ENCODE peak calls at places on chromosomes 6 and 20, in nine cellular contexts. One of them, this sample, is unnamed.

GRCh38 chr6:56540950-56541600 is 101.6 kb downstream of the DST start:
- DNase-seq in CD8-positive, alpha-beta T cell: no peak
- DNase-seq in GM03348: peak; percentile 13
- DNase-seq in amniotic stem cell: no peak
- DNase-seq in tibial nerve: no peak
- DNase-seq in psoas muscle: no peak
- DNase-seq in CD8-positive, alpha-beta memory T cell: no peak
- DNase-seq in hippocampal formation: no peak
- DNase-seq in cerebellum: no peak
- DNase-seq in this sample: no peak

GRCh38 chr20:64205611-64206026 is 41.4 kb downstream of the MYT1 start:
- DNase-seq in CD8-positive, alpha-beta T cell: no peak
- DNase-seq in amniotic stem cell: no peak
- DNase-seq in tibial nerve: no peak
- DNase-seq in hippocampal formation: peak; percentile 28
- DNase-seq in CD8-positive, alpha-beta memory T cell: no peak
- DNase-seq in GM03348: no peak
- DNase-seq in psoas muscle: no peak
- DNase-seq in cerebellum: no peak
- DNase-seq in this sample: peak; percentile 75

GRCh38 chr6:165439928-165440554 is 130.6 kb upstream of the C6orf118 start:
- DNase-seq in tibial nerve: no peak
- DNase-seq in psoas muscle: no peak
- DNase-seq in hippocampal formation: no peak
- DNase-seq in CD8-positive, alpha-beta memory T cell: no peak
- DNase-seq in cerebellum: peak; percentile 28
- DNase-seq in CD8-positive, alpha-beta T cell: no peak
- DNase-seq in GM03348: peak; percentile 33
- DNase-seq in amniotic stem cell: no peak
- DNase-seq in this sample: no peak

GRCh38 chr20:64101731-64102621 is 5.4 kb downstream of the NPBWR2 start:
- DNase-seq in tibial nerve: no peak
- DNase-seq in psoas muscle: peak; percentile 63
- DNase-seq in CD8-positive, alpha-beta T cell: peak; percentile 80
- DNase-seq in cerebellum: no peak
- DNase-seq in CD8-positive, alpha-beta memory T cell: peak; percentile 59
- DNase-seq in hippocampal formation: no peak
- DNase-seq in amniotic stem cell: no peak
- DNase-seq in GM03348: peak; percentile 70
- DNase-seq in this sample: no peak

GRCh38 chr6:169725270-169726048 is 1.2 kb upstream of the PHF10 start:
- DNase-seq in tibial nerve: no peak
- DNase-seq in CD8-positive, alpha-beta T cell: no peak
- DNase-seq in GM03348: no peak
- DNase-seq in amniotic stem cell: no peak
- DNase-seq in CD8-positive, alpha-beta memory T cell: no peak
- DNase-seq in hippocampal formation: peak; percentile 44
- DNase-seq in cerebellum: no peak
- DNase-seq in psoas muscle: peak; percentile 84
- DNase-seq in this sample: peak; percentile 23

GRCh38 chr6:121811106-121811505 is 375.7 kb downstream of the GJA1 start:
- DNase-seq in tibial nerve: no peak
- DNase-seq in cerebellum: no peak
- DNase-seq in psoas muscle: no peak
- DNase-seq in hippocampal formation: no peak
- DNase-seq in GM03348: no peak
- DNase-seq in CD8-positive, alpha-beta T cell: no peak
- DNase-seq in amniotic stem cell: no peak
- DNase-seq in CD8-positive, alpha-beta memory T cell: no peak
- DNase-seq in this sample: no peak

GRCh38 chr20:17709361-17710293 is 9.9 kb downstream of the BANF2 start:
- DNase-seq in cerebellum: no peak
- DNase-seq in CD8-positive, alpha-beta memory T cell: no peak
- DNase-seq in amniotic stem cell: no peak
- DNase-seq in CD8-positive, alpha-beta T cell: no peak
- DNase-seq in GM03348: no peak
- DNase-seq in tibial nerve: no peak
- DNase-seq in psoas muscle: no peak
- DNase-seq in hippocampal formation: no peak
- DNase-seq in this sample: no peak

GRCh38 chr6:41428402-41428994 is 93.1 kb downstream of the NCR2 start:
- DNase-seq in CD8-positive, alpha-beta T cell: no peak
- DNase-seq in cerebellum: no peak
- DNase-seq in psoas muscle: no peak
- DNase-seq in tibial nerve: peak; percentile 28
- DNase-seq in GM03348: no peak
- DNase-seq in amniotic stem cell: no peak
- DNase-seq in hippocampal formation: peak; percentile 70
- DNase-seq in CD8-positive, alpha-beta memory T cell: no peak
- DNase-seq in this sample: peak; percentile 41

GRCh38 chr6:31558631-31559500 is 11.5 kb downstream of the NFKBIL1 start:
- DNase-seq in hippocampal formation: no peak
- DNase-seq in CD8-positive, alpha-beta T cell: peak; percentile 74
- DNase-seq in GM03348: peak; percentile 62
- DNase-seq in cerebellum: no peak
- DNase-seq in amniotic stem cell: no peak
- DNase-seq in tibial nerve: no peak
- DNase-seq in psoas muscle: no peak
- DNase-seq in CD8-positive, alpha-beta memory T cell: peak; percentile 62
- DNase-seq in this sample: no peak

GRCh38 chr6:47413752-47414516 is 63.7 kb upstream of the CD2AP start:
- DNase-seq in CD8-positive, alpha-beta T cell: peak; percentile 52
- DNase-seq in cerebellum: peak; percentile 52
- DNase-seq in hippocampal formation: peak; percentile 27
- DNase-seq in amniotic stem cell: no peak
- DNase-seq in CD8-positive, alpha-beta memory T cell: peak; percentile 15
- DNase-seq in tibial nerve: no peak
- DNase-seq in psoas muscle: no peak
- DNase-seq in GM03348: peak; percentile 74
- DNase-seq in this sample: no peak

GRCh38 chr6:36914227-36914794 is 28.6 kb downstream of the C6orf89 start:
- DNase-seq in GM03348: no peak
- DNase-seq in hippocampal formation: no peak
- DNase-seq in CD8-positive, alpha-beta memory T cell: no peak
- DNase-seq in amniotic stem cell: no peak
- DNase-seq in cerebellum: peak; percentile 38
- DNase-seq in tibial nerve: no peak
- DNase-seq in psoas muscle: no peak
- DNase-seq in CD8-positive, alpha-beta T cell: no peak
- DNase-seq in this sample: no peak

GRCh38 chr6:27121640-27122039 is 125.9 kb upstream of the PRSS16 start:
- DNase-seq in CD8-positive, alpha-beta memory T cell: no peak
- DNase-seq in psoas muscle: no peak
- DNase-seq in amniotic stem cell: no peak
- DNase-seq in hippocampal formation: no peak
- DNase-seq in GM03348: no peak
- DNase-seq in tibial nerve: no peak
- DNase-seq in CD8-positive, alpha-beta T cell: no peak
- DNase-seq in cerebellum: no peak
- DNase-seq in this sample: no peak

GRCh38 chr6:75601608-75602163 is at the start of gene SENP6:
- DNase-seq in CD8-positive, alpha-beta T cell: peak; percentile 85
- DNase-seq in hippocampal formation: peak; percentile 81
- DNase-seq in amniotic stem cell: peak; percentile 62
- DNase-seq in cerebellum: peak; percentile 69
- DNase-seq in psoas muscle: peak; percentile 91
- DNase-seq in CD8-positive, alpha-beta memory T cell: peak; percentile 65
- DNase-seq in GM03348: peak; percentile 94
- DNase-seq in tibial nerve: peak; percentile 54
- DNase-seq in this sample: peak; percentile 74

GRCh38 chr20:63739129-63740069 is at the start of gene SLC2A4RG:
- DNase-seq in CD8-positive, alpha-beta memory T cell: peak; percentile 68
- DNase-seq in cerebellum: peak; percentile 98
- DNase-seq in amniotic stem cell: peak; percentile 41
- DNase-seq in hippocampal formation: peak; percentile 70
- DNase-seq in CD8-positive, alpha-beta T cell: peak; percentile 84
- DNase-seq in psoas muscle: peak; percentile 91
- DNase-seq in GM03348: peak; percentile 100
- DNase-seq in tibial nerve: peak; percentile 69
- DNase-seq in this sample: peak; percentile 58

This sample was measured in substantia nigra.